ENCODE peak calls at places on chromosomes 6 and 20, in nine cellular contexts. One of them, this sample, is unnamed.
A peak's percentile ranks its signal among the peaks of the same experiment; 100 is the strongest.

GRCh38 chr6:136783495-136784270 is 8.6 kb downstream of the MAP3K5 start:
- DNase-seq in colonic mucosa: peak; percentile 54
- DNase-seq in CD4-positive, alpha-beta memory T cell: no peak
- DNase-seq in HCT116: no peak
- DNase-seq in ascending aorta: no peak
- DNase-seq in mesendoderm: no peak
- DNase-seq in H1: no peak
- DNase-seq in caudate nucleus: no peak
- DNase-seq in CD8-positive, alpha-beta memory T cell: peak; percentile 12
- DNase-seq in this sample: no peak

GRCh38 chr6:54800201-54800600 is 46.4 kb upstream of the FAM83B start:
- DNase-seq in H1: no peak
- DNase-seq in CD4-positive, alpha-beta memory T cell: no peak
- DNase-seq in mesendoderm: no peak
- DNase-seq in ascending aorta: no peak
- DNase-seq in CD8-positive, alpha-beta memory T cell: no peak
- DNase-seq in caudate nucleus: no peak
- DNase-seq in HCT116: no peak
- DNase-seq in colonic mucosa: no peak
- DNase-seq in this sample: no peak

GRCh38 chr6:141291322-141291721 is 841.4 kb upstream of the GJE1 start:
- DNase-seq in CD8-positive, alpha-beta memory T cell: no peak
- DNase-seq in H1: no peak
- DNase-seq in mesendoderm: no peak
- DNase-seq in colonic mucosa: no peak
- DNase-seq in CD4-positive, alpha-beta memory T cell: no peak
- DNase-seq in ascending aorta: no peak
- DNase-seq in HCT116: no peak
- DNase-seq in caudate nucleus: no peak
- DNase-seq in this sample: no peak

GRCh38 chr6:15501806-15502450 is 160.9 kb downstream of the DTNBP1 start:
- DNase-seq in mesendoderm: no peak
- DNase-seq in HCT116: no peak
- DNase-seq in CD4-positive, alpha-beta memory T cell: no peak
- DNase-seq in CD8-positive, alpha-beta memory T cell: no peak
- DNase-seq in ascending aorta: no peak
- DNase-seq in H1: no peak
- DNase-seq in caudate nucleus: peak; percentile 29
- DNase-seq in colonic mucosa: no peak
- DNase-seq in this sample: no peak

GRCh38 chr6:127813682-127814027 is 87.2 kb downstream of the THEMIS start:
- DNase-seq in H1: no peak
- DNase-seq in ascending aorta: no peak
- DNase-seq in CD8-positive, alpha-beta memory T cell: no peak
- DNase-seq in HCT116: no peak
- DNase-seq in CD4-positive, alpha-beta memory T cell: peak; percentile 21
- DNase-seq in mesendoderm: no peak
- DNase-seq in colonic mucosa: no peak
- DNase-seq in caudate nucleus: no peak
- DNase-seq in this sample: no peak

GRCh38 chr20:31862506-31862905 is 7.8 kb downstream of the DUSP15 start:
- DNase-seq in mesendoderm: no peak
- DNase-seq in HCT116: no peak
- DNase-seq in CD8-positive, alpha-beta memory T cell: no peak
- DNase-seq in CD4-positive, alpha-beta memory T cell: no peak
- DNase-seq in caudate nucleus: no peak
- DNase-seq in ascending aorta: peak; percentile 58
- DNase-seq in H1: no peak
- DNase-seq in colonic mucosa: no peak
- DNase-seq in this sample: no peak

GRCh38 chr6:110514818-110515217 is 38.4 kb upstream of the SLC22A16 start:
- DNase-seq in ascending aorta: no peak
- DNase-seq in CD8-positive, alpha-beta memory T cell: no peak
- DNase-seq in H1: no peak
- DNase-seq in caudate nucleus: no peak
- DNase-seq in mesendoderm: no peak
- DNase-seq in HCT116: no peak
- DNase-seq in CD4-positive, alpha-beta memory T cell: no peak
- DNase-seq in colonic mucosa: no peak
- DNase-seq in this sample: no peak

GRCh38 chr6:30881987-30882763 is 2.1 kb upstream of the DDR1 start:
- DNase-seq in HCT116: no peak
- DNase-seq in H1: no peak
- DNase-seq in mesendoderm: peak; percentile 78
- DNase-seq in ascending aorta: peak; percentile 59
- DNase-seq in CD4-positive, alpha-beta memory T cell: no peak
- DNase-seq in CD8-positive, alpha-beta memory T cell: no peak
- DNase-seq in caudate nucleus: no peak
- DNase-seq in colonic mucosa: peak; percentile 32
- DNase-seq in this sample: no peak

GRCh38 chr6:144094731-144095133 is 641 bp downstream of the SF3B5 start:
- DNase-seq in colonic mucosa: no peak
- DNase-seq in HCT116: no peak
- DNase-seq in mesendoderm: no peak
- DNase-seq in CD8-positive, alpha-beta memory T cell: no peak
- DNase-seq in caudate nucleus: no peak
- DNase-seq in ascending aorta: no peak
- DNase-seq in CD4-positive, alpha-beta memory T cell: no peak
- DNase-seq in H1: no peak
- DNase-seq in this sample: no peak

GRCh38 chr6:6803180-6803978 is 214.9 kb downstream of the LY86 start:
- DNase-seq in H1: no peak
- DNase-seq in caudate nucleus: no peak
- DNase-seq in CD4-positive, alpha-beta memory T cell: no peak
- DNase-seq in ascending aorta: peak; percentile 61
- DNase-seq in HCT116: peak; percentile 97
- DNase-seq in CD8-positive, alpha-beta memory T cell: no peak
- DNase-seq in colonic mucosa: peak; percentile 71
- DNase-seq in mesendoderm: no peak
- DNase-seq in this sample: no peak

GRCh38 chr6:163408352-163408991 is 6.0 kb upstream of the QKI start:
- DNase-seq in mesendoderm: no peak
- DNase-seq in HCT116: no peak
- DNase-seq in CD4-positive, alpha-beta memory T cell: no peak
- DNase-seq in CD8-positive, alpha-beta memory T cell: no peak
- DNase-seq in caudate nucleus: no peak
- DNase-seq in ascending aorta: no peak
- DNase-seq in H1: no peak
- DNase-seq in colonic mucosa: no peak
- DNase-seq in this sample: no peak

GRCh38 chr6:5766260-5766659 is 240.5 kb downstream of the NRN1 start:
- DNase-seq in HCT116: no peak
- DNase-seq in CD8-positive, alpha-beta memory T cell: no peak
- DNase-seq in caudate nucleus: no peak
- DNase-seq in H1: no peak
- DNase-seq in colonic mucosa: no peak
- DNase-seq in ascending aorta: peak; percentile 34
- DNase-seq in CD4-positive, alpha-beta memory T cell: no peak
- DNase-seq in mesendoderm: peak; percentile 37
- DNase-seq in this sample: no peak

GRCh38 chr6:104613416-104614001 is 246.2 kb downstream of the HACE1 start:
- DNase-seq in HCT116: no peak
- DNase-seq in caudate nucleus: no peak
- DNase-seq in colonic mucosa: no peak
- DNase-seq in ascending aorta: no peak
- DNase-seq in CD4-positive, alpha-beta memory T cell: no peak
- DNase-seq in mesendoderm: peak; percentile 46
- DNase-seq in H1: no peak
- DNase-seq in CD8-positive, alpha-beta memory T cell: no peak
- DNase-seq in this sample: no peak

DNA sequence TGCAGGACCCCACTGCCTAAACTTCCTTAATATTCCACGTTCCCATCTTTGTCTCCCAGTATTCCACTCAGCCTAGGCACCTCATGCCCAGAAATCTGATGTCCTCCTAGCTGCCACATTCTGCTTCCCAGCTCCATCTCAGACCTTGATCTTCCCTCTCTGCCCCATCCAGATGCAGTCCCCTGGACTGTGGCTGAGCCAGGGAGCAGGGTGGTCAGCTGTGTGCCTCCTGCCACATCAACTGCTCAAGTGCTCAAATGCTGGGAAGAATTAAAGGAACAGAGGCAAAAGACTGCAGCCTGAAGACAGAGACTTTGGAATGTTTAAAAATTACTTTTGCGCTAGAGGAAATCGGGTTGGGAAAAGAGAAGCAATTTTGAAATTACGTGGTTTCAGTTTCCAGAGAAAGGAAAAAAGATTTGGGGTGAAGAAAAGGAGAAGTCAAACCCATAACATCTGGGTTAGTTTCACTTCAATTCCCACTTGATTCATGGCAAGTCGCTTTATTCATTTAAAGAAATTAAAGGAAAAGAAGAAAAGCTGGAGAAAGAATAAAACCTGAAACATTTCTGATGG is 704.8 kb downstream of the PTPRT start:
- DNase-seq in CD8-positive, alpha-beta memory T cell: no peak
- DNase-seq in caudate nucleus: no peak
- DNase-seq in HCT116: no peak
- DNase-seq in CD4-positive, alpha-beta memory T cell: no peak
- DNase-seq in ascending aorta: no peak
- DNase-seq in mesendoderm: no peak
- DNase-seq in colonic mucosa: no peak
- DNase-seq in H1: no peak
- DNase-seq in this sample: no peak
- H3K27ac ChIP-seq in CD8-positive, alpha-beta memory T cell: no peak overlapping the region
- H3K27ac ChIP-seq in caudate nucleus: no peak overlapping the region
- H3K27ac ChIP-seq in HCT116: no peak overlapping the region
- H3K27ac ChIP-seq in CD4-positive, alpha-beta memory T cell: no peak overlapping the region
- H3K27ac ChIP-seq in ascending aorta: no peak overlapping the region
- H3K27ac ChIP-seq in mesendoderm: no peak overlapping the region
- H3K27ac ChIP-seq in colonic mucosa: no peak overlapping the region
- H3K27ac ChIP-seq in H1: no peak overlapping the region
- H3K27ac ChIP-seq in this sample: no peak overlapping the region

GRCh38 chr20:62931464-62931863 is 5.2 kb upstream of the DIDO1 start:
- DNase-seq in CD8-positive, alpha-beta memory T cell: no peak
- DNase-seq in H1: no peak
- DNase-seq in CD4-positive, alpha-beta memory T cell: no peak
- DNase-seq in mesendoderm: no peak
- DNase-seq in ascending aorta: no peak
- DNase-seq in colonic mucosa: no peak
- DNase-seq in caudate nucleus: no peak
- DNase-seq in HCT116: no peak
- DNase-seq in this sample: no peak
- H3K27ac ChIP-seq in CD8-positive, alpha-beta memory T cell: no peak overlapping the region
- H3K27ac ChIP-seq in H1: no peak overlapping the region
- H3K27ac ChIP-seq in CD4-positive, alpha-beta memory T cell: no peak overlapping the region
- H3K27ac ChIP-seq in mesendoderm: no peak overlapping the region
- H3K27ac ChIP-seq in ascending aorta: no peak overlapping the region
- H3K27ac ChIP-seq in colonic mucosa: no peak overlapping the region
- H3K27ac ChIP-seq in caudate nucleus: no peak overlapping the region
- H3K27ac ChIP-seq in HCT116: no peak overlapping the region
- H3K27ac ChIP-seq in this sample: no peak overlapping the region

DNA sequence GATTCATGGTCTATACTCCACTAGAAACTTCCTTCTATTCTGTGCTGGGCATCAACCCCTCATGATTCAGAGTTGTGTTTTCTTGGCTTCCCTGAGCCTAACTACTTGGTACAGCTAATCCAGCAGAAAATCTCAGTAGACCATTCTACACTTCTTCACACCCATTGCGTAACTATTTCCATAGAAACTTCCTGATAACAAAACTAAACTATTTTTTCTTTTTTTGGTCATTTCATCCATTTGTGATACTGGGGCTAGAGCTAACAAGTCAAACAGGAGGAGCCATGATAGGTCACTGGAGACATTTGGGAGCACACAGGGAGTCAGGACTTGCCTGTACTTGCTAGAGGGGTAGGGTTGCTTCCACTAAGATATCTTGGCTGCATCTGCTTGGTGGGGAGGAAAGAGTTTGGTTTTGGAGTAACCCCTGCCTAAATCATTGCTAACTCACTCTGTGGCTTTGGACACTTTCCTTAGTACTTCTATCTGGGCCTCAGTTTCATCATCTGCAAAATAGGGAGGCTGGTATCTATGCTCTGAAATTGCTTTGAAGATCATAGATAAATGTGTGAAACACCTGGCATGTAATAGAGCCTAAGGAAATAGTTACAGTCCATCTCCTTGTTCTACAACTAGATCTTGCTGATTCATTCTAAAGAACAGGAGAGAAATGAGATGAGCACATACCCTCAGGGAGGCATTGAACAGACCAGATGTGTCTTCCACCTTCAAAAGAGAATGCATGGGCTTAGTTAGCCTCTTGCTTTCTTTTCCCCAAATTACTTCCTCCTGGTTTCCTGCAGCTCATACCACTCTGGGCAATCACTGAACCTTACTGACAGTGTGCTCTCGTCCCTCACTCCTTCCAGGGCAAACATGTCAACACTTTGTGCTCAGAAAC is 127.9 kb upstream of the ADGRF1 start:
- DNase-seq in mesendoderm: no peak
- DNase-seq in colonic mucosa: no peak
- DNase-seq in CD4-positive, alpha-beta memory T cell: no peak
- DNase-seq in ascending aorta: no peak
- DNase-seq in H1: no peak
- DNase-seq in HCT116: no peak
- DNase-seq in CD8-positive, alpha-beta memory T cell: no peak
- DNase-seq in caudate nucleus: no peak
- DNase-seq in this sample: no peak
- H3K27ac ChIP-seq in mesendoderm: peak overlapping the region; percentile 30
- H3K27ac ChIP-seq in colonic mucosa: no peak overlapping the region
- H3K27ac ChIP-seq in CD4-positive, alpha-beta memory T cell: no peak overlapping the region
- H3K27ac ChIP-seq in ascending aorta: no peak overlapping the region
- H3K27ac ChIP-seq in H1: no peak overlapping the region
- H3K27ac ChIP-seq in HCT116: no peak overlapping the region
- H3K27ac ChIP-seq in CD8-positive, alpha-beta memory T cell: no peak overlapping the region
- H3K27ac ChIP-seq in caudate nucleus: no peak overlapping the region
- H3K27ac ChIP-seq in this sample: no peak overlapping the region

GRCh38 chr6:130389142-130389541 is 23.3 kb downstream of the TMEM200A start:
- DNase-seq in colonic mucosa: no peak
- DNase-seq in CD8-positive, alpha-beta memory T cell: no peak
- DNase-seq in CD4-positive, alpha-beta memory T cell: no peak
- DNase-seq in H1: no peak
- DNase-seq in HCT116: no peak
- DNase-seq in mesendoderm: no peak
- DNase-seq in ascending aorta: no peak
- DNase-seq in caudate nucleus: no peak
- DNase-seq in this sample: no peak

GRCh38 chr6:130381459-130382380 is 15.9 kb downstream of the TMEM200A start:
- DNase-seq in colonic mucosa: no peak
- DNase-seq in HCT116: no peak
- DNase-seq in ascending aorta: no peak
- DNase-seq in CD8-positive, alpha-beta memory T cell: peak; percentile 7
- DNase-seq in caudate nucleus: no peak
- DNase-seq in CD4-positive, alpha-beta memory T cell: peak; percentile 66
- DNase-seq in H1: no peak
- DNase-seq in mesendoderm: no peak
- DNase-seq in this sample: no peak

GRCh38 chr6:130381012-130381411 is 15.2 kb downstream of the TMEM200A start:
- DNase-seq in ascending aorta: no peak
- DNase-seq in HCT116: no peak
- DNase-seq in CD8-positive, alpha-beta memory T cell: no peak
- DNase-seq in colonic mucosa: no peak
- DNase-seq in CD4-positive, alpha-beta memory T cell: no peak
- DNase-seq in caudate nucleus: no peak
- DNase-seq in mesendoderm: no peak
- DNase-seq in H1: no peak
- DNase-seq in this sample: no peak

GRCh38 chr6:130382872-130383490 is 17.2 kb downstream of the TMEM200A start:
- DNase-seq in mesendoderm: no peak
- DNase-seq in colonic mucosa: no peak
- DNase-seq in H1: no peak
- DNase-seq in caudate nucleus: no peak
- DNase-seq in HCT116: no peak
- DNase-seq in ascending aorta: no peak
- DNase-seq in CD8-positive, alpha-beta memory T cell: no peak
- DNase-seq in CD4-positive, alpha-beta memory T cell: no peak
- DNase-seq in this sample: no peak

GRCh38 chr6:130385059-130385695 is 19.4 kb downstream of the TMEM200A start:
- DNase-seq in H1: no peak
- DNase-seq in ascending aorta: no peak
- DNase-seq in caudate nucleus: no peak
- DNase-seq in mesendoderm: no peak
- DNase-seq in HCT116: no peak
- DNase-seq in CD8-positive, alpha-beta memory T cell: no peak
- DNase-seq in CD4-positive, alpha-beta memory T cell: no peak
- DNase-seq in colonic mucosa: no peak
- DNase-seq in this sample: no peak
- H3K27ac ChIP-seq in H1: no peak overlapping the region
- H3K27ac ChIP-seq in ascending aorta: no peak overlapping the region
- H3K27ac ChIP-seq in caudate nucleus: no peak overlapping the region
- H3K27ac ChIP-seq in mesendoderm: no peak overlapping the region
- H3K27ac ChIP-seq in HCT116: no peak overlapping the region
- H3K27ac ChIP-seq in CD8-positive, alpha-beta memory T cell: no peak overlapping the region
- H3K27ac ChIP-seq in CD4-positive, alpha-beta memory T cell: no peak overlapping the region
- H3K27ac ChIP-seq in colonic mucosa: no peak overlapping the region
- H3K27ac ChIP-seq in this sample: no peak overlapping the region

This sample was measured in effector memory CD4-positive, alpha-beta T cell.